ENCODE peak calls at places on chromosomes 6 and 20, in five cellular contexts. One of them, this sample, is unnamed.

GRCh38 chr6:11598687-11599086 is 61.1 kb downstream of the TMEM170B start:
- ATAC-seq in HepG2: peak; percentile 69
- ATAC-seq in GM12878: peak; percentile 52
- ATAC-seq in upper lobe of left lung: peak; percentile 29
- ATAC-seq in K562: no peak
- ATAC-seq in this sample: no peak

GRCh38 chr6:169382735-169383134 is 129.1 kb upstream of the THBS2 start:
- ATAC-seq in HepG2: no peak
- ATAC-seq in GM12878: no peak
- ATAC-seq in upper lobe of left lung: no peak
- ATAC-seq in K562: no peak
- ATAC-seq in this sample: no peak

GRCh38 chr20:46277602-46278001 is 30.7 kb downstream of the CDH22 start:
- ATAC-seq in upper lobe of left lung: no peak
- ATAC-seq in K562: peak; percentile 65
- ATAC-seq in HepG2: no peak
- ATAC-seq in GM12878: no peak
- ATAC-seq in this sample: no peak

GRCh38 chr6:27293436-27294152 is 18.5 kb downstream of the POM121L2 start:
- ATAC-seq in K562: no peak
- ATAC-seq in HepG2: peak; percentile 9
- ATAC-seq in upper lobe of left lung: no peak
- ATAC-seq in GM12878: no peak
- ATAC-seq in this sample: no peak

GRCh38 chr20:23061713-23062561 is 12.5 kb upstream of the THBD start:
- ATAC-seq in GM12878: peak; percentile 31
- ATAC-seq in HepG2: peak; percentile 76
- ATAC-seq in K562: peak; percentile 85
- ATAC-seq in upper lobe of left lung: peak; percentile 83
- ATAC-seq in this sample: peak; percentile 83

GRCh38 chr6:55047433-55048044 is 126.8 kb upstream of the HCRTR2 start:
- ATAC-seq in upper lobe of left lung: peak; percentile 66
- ATAC-seq in K562: no peak
- ATAC-seq in GM12878: no peak
- ATAC-seq in HepG2: no peak
- ATAC-seq in this sample: no peak

GRCh38 chr6:79782775-79783174 is 151.6 kb downstream of the SH3BGRL2 start:
- ATAC-seq in HepG2: no peak
- ATAC-seq in GM12878: no peak
- ATAC-seq in upper lobe of left lung: no peak
- ATAC-seq in K562: no peak
- ATAC-seq in this sample: no peak

GRCh38 chr6:154602708-154603107 is 92.2 kb upstream of the CNKSR3 start:
- ATAC-seq in GM12878: no peak
- ATAC-seq in K562: no peak
- ATAC-seq in upper lobe of left lung: no peak
- ATAC-seq in HepG2: no peak
- ATAC-seq in this sample: no peak

GRCh38 chr6:44932651-44933091 is 395.5 kb upstream of the RUNX2 start:
- ATAC-seq in HepG2: no peak
- ATAC-seq in GM12878: peak; percentile 54
- ATAC-seq in K562: no peak
- ATAC-seq in upper lobe of left lung: no peak
- ATAC-seq in this sample: no peak

GRCh38 chr6:34243901-34244884 is 4.6 kb downstream of the SMIM29 start:
- ATAC-seq in K562: peak; percentile 70
- ATAC-seq in upper lobe of left lung: peak; percentile 70
- ATAC-seq in HepG2: peak; percentile 4
- ATAC-seq in GM12878: peak; percentile 6
- ATAC-seq in this sample: peak; percentile 62

GRCh38 chr6:35417979-35418661 is 34.0 kb upstream of the FANCE start:
- ATAC-seq in upper lobe of left lung: no peak
- ATAC-seq in K562: no peak
- ATAC-seq in HepG2: no peak
- ATAC-seq in GM12878: no peak
- ATAC-seq in this sample: no peak

GRCh38 chr6:161951139-161951538 is 677.3 kb upstream of the AGPAT4 start:
- ATAC-seq in HepG2: no peak
- ATAC-seq in GM12878: no peak
- ATAC-seq in upper lobe of left lung: no peak
- ATAC-seq in K562: no peak
- ATAC-seq in this sample: no peak

GRCh38 chr6:127457444-127458064 is 1.6 kb downstream of the KIAA0408 start:
- ATAC-seq in GM12878: no peak
- ATAC-seq in upper lobe of left lung: peak; percentile 90
- ATAC-seq in K562: no peak
- ATAC-seq in HepG2: no peak
- ATAC-seq in this sample: peak; percentile 56

GRCh38 chr20:54194724-54195438 is 13.0 kb upstream of the PFDN4 start:
- ATAC-seq in K562: peak; percentile 82
- ATAC-seq in GM12878: peak; percentile 60
- ATAC-seq in upper lobe of left lung: no peak
- ATAC-seq in HepG2: peak; percentile 96
- ATAC-seq in this sample: no peak

GRCh38 chr20:56393133-56393472 is 658 bp downstream of the CSTF1 start:
- ATAC-seq in GM12878: peak; percentile 29
- ATAC-seq in HepG2: no peak
- ATAC-seq in K562: peak; percentile 12
- ATAC-seq in upper lobe of left lung: no peak
- ATAC-seq in this sample: no peak

GRCh38 chr6:18785810-18786490 is 398.8 kb downstream of the RNF144B start:
- ATAC-seq in upper lobe of left lung: no peak
- ATAC-seq in HepG2: no peak
- ATAC-seq in GM12878: no peak
- ATAC-seq in K562: no peak
- ATAC-seq in this sample: no peak
- TF ChIP-seq POLR2A in upper lobe of left lung: no peak
- TF ChIP-seq POLR2A in HepG2: no peak
- TF ChIP-seq POLR2A in GM12878: no peak
- TF ChIP-seq POLR2A in K562: no peak
- TF ChIP-seq POLR2A in this sample: no peak

GRCh38 chr6:149846321-149846720 is 17.8 kb downstream of the LRP11 start:
- ATAC-seq in K562: peak; percentile 19
- ATAC-seq in GM12878: no peak
- ATAC-seq in HepG2: no peak
- ATAC-seq in upper lobe of left lung: peak; percentile 16
- ATAC-seq in this sample: no peak
- TF ChIP-seq EP300 in K562: no peak
- TF ChIP-seq EP300 in GM12878: no peak
- TF ChIP-seq EP300 in HepG2: no peak
- TF ChIP-seq EP300 in upper lobe of left lung: no peak
- TF ChIP-seq EP300 in this sample: no peak

GRCh38 chr6:29947292-29947980 is 5.1 kb downstream of the HLA-A start:
- ATAC-seq in upper lobe of left lung: no peak
- ATAC-seq in HepG2: no peak
- ATAC-seq in GM12878: peak; percentile 0
- ATAC-seq in K562: no peak
- ATAC-seq in this sample: no peak
- TF ChIP-seq POLR2AphosphoS5 in upper lobe of left lung: no peak
- TF ChIP-seq POLR2AphosphoS5 in HepG2: no peak
- TF ChIP-seq POLR2AphosphoS5 in GM12878: peak; percentile 65
- TF ChIP-seq POLR2AphosphoS5 in K562: no peak
- TF ChIP-seq POLR2AphosphoS5 in this sample: no peak

GRCh38 chr6:144284753-144285547 is at the start of gene UTRN:
- ATAC-seq in GM12878: peak; percentile 78
- ATAC-seq in upper lobe of left lung: peak; percentile 90
- ATAC-seq in HepG2: peak; percentile 78
- ATAC-seq in K562: peak; percentile 69
- ATAC-seq in this sample: peak; percentile 85
- TF ChIP-seq POLR2A in GM12878: no peak
- TF ChIP-seq POLR2A in upper lobe of left lung: no peak
- TF ChIP-seq POLR2A in HepG2: peak; percentile 75
- TF ChIP-seq POLR2A in K562: no peak
- TF ChIP-seq POLR2A in this sample: peak; percentile 53

DNA sequence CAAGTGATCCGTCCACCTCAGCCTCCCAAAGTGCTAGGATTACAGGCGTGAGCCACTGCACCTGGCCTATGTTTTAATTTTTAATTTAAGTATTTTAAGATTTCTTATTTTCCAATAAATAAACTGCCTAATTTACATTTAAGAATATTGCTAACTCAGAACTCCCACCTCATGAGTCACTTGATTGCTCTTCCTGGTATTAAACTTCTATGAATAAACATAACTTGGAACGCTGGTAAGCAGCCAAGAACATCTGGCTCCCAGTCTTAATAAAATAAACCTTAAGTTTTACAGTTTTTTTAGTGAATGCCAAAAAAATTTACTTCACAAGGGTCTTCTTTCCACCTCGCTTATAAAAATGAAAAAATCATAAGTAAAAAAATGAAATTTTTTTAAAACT is 42.3 kb downstream of the OLIG3 start:
- ATAC-seq in GM12878: no peak
- ATAC-seq in HepG2: no peak
- ATAC-seq in K562: no peak
- ATAC-seq in upper lobe of left lung: no peak
- ATAC-seq in this sample: no peak
- TF ChIP-seq EP300 in GM12878: no peak
- TF ChIP-seq EP300 in HepG2: no peak
- TF ChIP-seq EP300 in K562: no peak
- TF ChIP-seq EP300 in upper lobe of left lung: no peak
- TF ChIP-seq EP300 in this sample: no peak

DNA sequence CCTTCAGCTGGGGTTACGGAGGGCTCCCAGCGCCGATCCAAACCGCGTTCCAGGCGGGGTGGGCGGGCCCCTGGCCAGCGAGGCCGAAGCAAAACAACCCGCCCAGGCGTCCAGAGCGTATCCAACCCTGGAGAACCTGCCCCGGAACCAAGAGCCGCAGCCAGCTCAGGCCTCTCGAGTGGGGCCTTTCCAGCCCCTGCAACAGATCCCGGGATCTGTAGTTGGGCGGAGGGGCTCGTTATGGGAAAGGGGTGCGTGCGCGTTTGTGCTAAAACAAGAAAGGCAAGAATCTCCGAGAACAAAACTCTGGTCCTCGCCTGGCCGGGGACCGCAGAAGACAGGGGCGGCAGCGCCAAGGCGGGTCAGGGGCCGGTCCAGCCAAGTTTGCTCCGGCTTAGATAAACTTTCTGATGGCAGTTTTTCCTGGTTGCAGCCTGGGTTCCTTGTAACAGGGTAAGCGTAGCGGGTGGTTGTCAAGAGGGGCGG is 528 bp upstream of the RIN2 start:
- ATAC-seq in HepG2: peak; percentile 82
- ATAC-seq in GM12878: no peak
- ATAC-seq in K562: no peak
- ATAC-seq in upper lobe of left lung: peak; percentile 93
- ATAC-seq in this sample: peak; percentile 91
- TF ChIP-seq POLR2AphosphoS5 in HepG2: peak; percentile 12
- TF ChIP-seq POLR2AphosphoS5 in GM12878: no peak
- TF ChIP-seq POLR2AphosphoS5 in K562: no peak
- TF ChIP-seq POLR2AphosphoS5 in upper lobe of left lung: peak; percentile 51
- TF ChIP-seq POLR2AphosphoS5 in this sample: peak; percentile 63

GRCh38 chr6:31400467-31401289 is 2.7 kb upstream of the MICA start:
- ATAC-seq in K562: peak; percentile 58
- ATAC-seq in upper lobe of left lung: peak; percentile 85
- ATAC-seq in GM12878: peak; percentile 72
- ATAC-seq in HepG2: peak; percentile 14
- ATAC-seq in this sample: peak; percentile 45
- TF ChIP-seq POLR2A in K562: peak; percentile 69
- TF ChIP-seq POLR2A in upper lobe of left lung: no peak
- TF ChIP-seq POLR2A in GM12878: peak; percentile 79
- TF ChIP-seq POLR2A in HepG2: no peak
- TF ChIP-seq POLR2A in this sample: peak; percentile 67

This sample was measured in gastroesophageal sphincter.